ENCODE peak calls at places on chromosomes 5 and 9, in five cellular contexts. U, L, D, J and S are unnamed samples.

GRCh38 chr5:95730011-95730700 is 980 bp upstream of the RHOBTB3 start:
- DNase-seq in U (no peak), L (no peak), D (no peak), J (no peak), S (no peak)

GRCh38 chr9:35027871-35028270 is 38.3 kb downstream of the DNAJB5 start:
- DNase-seq in U (no peak), L (no peak), D (no peak), J (no peak), S (no peak)

GRCh38 chr9:91837982-91838731 is 111.9 kb downstream of the ROR2 start:
- DNase-seq in J (no peak), L (peak), D (peak), U (no peak), S (no peak)

GRCh38 chr9:14326264-14326826 is 12.4 kb upstream of the NFIB start:
- DNase-seq in U (no peak), J (no peak), L (peak), D (no peak), S (no peak)

GRCh38 chr9:100591139-100591538 is 13.3 kb downstream of the CAVIN4 start:
- DNase-seq in D (no peak), J (no peak), U (no peak), L (no peak), S (no peak)

GRCh38 chr5:145548097-145548496 is 287.0 kb downstream of the PRELID2 start:
- DNase-seq in D (no peak), U (no peak), J (no peak), L (no peak), S (no peak)

GRCh38 chr9:84411647-84412267 is 71.2 kb upstream of the SLC28A3 start:
- DNase-seq in J (peak), D (no peak), U (no peak), L (no peak), S (no peak)

GRCh38 chr5:77851229-77852067 is 75.3 kb upstream of the TBCA start:
- DNase-seq in L (peak), U (no peak), J (no peak), D (peak), S (peak)

GRCh38 chr9:131394464-131395026 is 659 bp downstream of the PRRC2B start:
- DNase-seq in U (no peak), J (no peak), L (no peak), D (peak), S (no peak)